ENCODE peak calls at places on chromosomes 12 and 14, in eight cellular contexts. J, L, F, Q, B, Z, Y and K are unnamed samples.

GRCh38 chr12:26338574-26339572 is 143.5 kb downstream of the SSPN start:
- DNase-seq in J (no peak), L (no peak), F (peak; percentile 28), Q (no peak), B (no peak), Z (no peak), Y (no peak), K (peak; percentile 88)

GRCh38 chr14:93430889-93431670 is at the start of gene UNC79:
- DNase-seq in J (peak; percentile 88), L (peak; percentile 54), F (no peak), Q (no peak), B (peak; percentile 73), Z (no peak), Y (no peak), K (peak; percentile 88)

GRCh38 chr14:60862283-60862682 is 118.6 kb downstream of the TRMT5 start:
- DNase-seq in J (no peak), L (no peak), F (no peak), Q (no peak), B (peak; percentile 56), Z (no peak), Y (no peak), K (no peak)

GRCh38 chr12:110774824-110775223 is 32.1 kb upstream of the PPP1CC start:
- DNase-seq in J (no peak), L (no peak), F (no peak), Q (no peak), B (no peak), Z (no peak), Y (no peak), K (no peak)

GRCh38 chr12:121925361-121925725 is 7.0 kb downstream of the CFAP251 start:
- DNase-seq in J (peak; percentile 10), L (no peak), F (no peak), Q (no peak), B (no peak), Z (no peak), Y (no peak), K (no peak)

GRCh38 chr14:90556050-90556477 is 159.2 kb downstream of the CALM1 start:
- DNase-seq in J (no peak), L (peak; percentile 34), F (no peak), Q (no peak), B (peak; percentile 67), Z (no peak), Y (no peak), K (no peak)

GRCh38 chr12:89775336-89776005 is 66.8 kb upstream of the ATP2B1 start:
- DNase-seq in J (no peak), L (no peak), F (no peak), Q (no peak), B (no peak), Z (no peak), Y (no peak), K (no peak)

GRCh38 chr14:70186826-70187483 is 1.8 kb downstream of the SLC8A3 start:
- DNase-seq in J (no peak), L (peak; percentile 15), F (no peak), Q (peak; percentile 61), B (no peak), Z (no peak), Y (peak; percentile 57), K (peak; percentile 51)

GRCh38 chr12:64269161-64269560 is 47.1 kb upstream of the KICS2 start:
- DNase-seq in J (no peak), L (no peak), F (no peak), Q (no peak), B (no peak), Z (no peak), Y (no peak), K (no peak)